ENCODE peak calls at places on chromosomes 5 and 9, in six cellular contexts. A, Z, S, V, I and B are unnamed samples.

GRCh38 chr9:123507992-123508391 is 152.0 kb downstream of the CRB2 start:
- DNase-seq in A (no peak), S (no peak), Z (peak), V (no peak), I (no peak), B (no peak)

GRCh38 chr5:121053055-121053985 is 589.2 kb downstream of the PRR16 start:
- DNase-seq in Z (no peak), I (no peak), V (no peak), A (peak), S (peak), B (no peak)

GRCh38 chr5:39464096-39464495 is 39.3 kb upstream of the DAB2 start:
- DNase-seq in A (no peak), S (no peak), V (no peak), I (no peak), Z (no peak), B (no peak)

GRCh38 chr9:91131433-91131839 is 230.3 kb downstream of the AUH start:
- DNase-seq in V (peak), Z (peak), I (no peak), A (no peak), S (no peak), B (peak)

GRCh38 chr5:151707566-151707965 is 20.9 kb upstream of the SPARC start:
- DNase-seq in I (no peak), V (no peak), Z (no peak), S (no peak), A (no peak), B (no peak)

GRCh38 chr9:92986175-92987110 is 39.1 kb downstream of the FGD3 start:
- DNase-seq in A (no peak), V (no peak), Z (peak), S (peak), I (no peak), B (no peak)

GRCh38 chr9:93673271-93673843 is 97.0 kb downstream of the PHF2 start:
- DNase-seq in I (no peak), S (peak), V (peak), Z (peak), A (peak), B (no peak)

GRCh38 chr9:128222026-128222425 is 18.8 kb downstream of the DNM1 start:
- DNase-seq in S (no peak), A (peak), I (no peak), Z (no peak), V (no peak), B (no peak)

GRCh38 chr9:127754761-127755557 is 19.9 kb upstream of the TOR2A start:
- DNase-seq in V (no peak), A (peak), I (no peak), S (peak), Z (no peak), B (no peak)

GRCh38 chr9:20683351-20684034 is 566 bp upstream of the FOCAD start:
- DNase-seq in V (peak), A (peak), I (no peak), S (peak), Z (peak), B (peak)

GRCh38 chr9:33510264-33511183 is 13.5 kb upstream of the ANKRD18B start:
- DNase-seq in A (peak), Z (peak), V (peak), S (peak), I (no peak), B (peak)

GRCh38 chr9:124840300-124840833 is 12.9 kb upstream of the WDR38 start:
- DNase-seq in I (no peak), A (peak), Z (no peak), V (no peak), S (no peak), B (no peak)

GRCh38 chr5:133685402-133686018 is 73.2 kb upstream of the FSTL4 start:
- DNase-seq in S (peak), A (peak), V (no peak), Z (no peak), I (no peak), B (no peak)

GRCh38 chr5:14236757-14237156 is 93.6 kb downstream of the TRIO start:
- DNase-seq in A (no peak), S (no peak), I (no peak), V (no peak), Z (no peak), B (no peak)

GRCh38 chr5:15406478-15406877 is 93.5 kb upstream of the FBXL7 start:
- DNase-seq in Z (no peak), V (no peak), I (no peak), S (no peak), A (no peak), B (no peak)

GRCh38 chr9:27542519-27542918 is 12.9 kb upstream of the MOB3B start:
- DNase-seq in I (no peak), A (no peak), V (no peak), S (no peak), Z (peak), B (no peak)

GRCh38 chr5:23466401-23466886 is 41.0 kb upstream of the PRDM9 start:
- DNase-seq in S (no peak), Z (peak), A (no peak), I (peak), V (no peak), B (peak)

GRCh38 chr5:160492565-160492964 is 70.9 kb downstream of the PTTG1 start:
- DNase-seq in A (no peak), V (no peak), I (no peak), Z (no peak), S (no peak), B (no peak)

GRCh38 chr9:70470050-70471015 is 55.9 kb upstream of the KLF9 start:
- DNase-seq in A (no peak), Z (peak), I (no peak), S (no peak), V (no peak), B (no peak)

GRCh38 chr9:89359636-89360315 is 41.5 kb downstream of the SECISBP2 start:
- DNase-seq in V (no peak), A (no peak), Z (no peak), S (peak), I (no peak), B (no peak)

GRCh38 chr5:150554857-150555256 is 46.9 kb downstream of the NDST1 start:
- DNase-seq in A (no peak), Z (no peak), I (no peak), S (no peak), V (no peak), B (no peak)

GRCh38 chr9:82346040-82346439 is 357.5 kb downstream of the SPATA31D1 start:
- DNase-seq in V (no peak), A (no peak), Z (no peak), I (no peak), S (no peak), B (no peak)

GRCh38 chr9:98172604-98173003 is 19.8 kb downstream of the CORO2A start:
- DNase-seq in I (no peak), V (no peak), A (no peak), Z (no peak), S (peak), B (no peak)

GRCh38 chr9:134061688-134062371 is 6.0 kb downstream of the BRD3 start:
- DNase-seq in I (no peak), S (no peak), Z (no peak), V (no peak), A (peak), B (no peak)

GRCh38 chr5:80069251-80069650 is 34.1 kb downstream of the THBS4 start:
- DNase-seq in A (no peak), V (no peak), S (no peak), Z (no peak), I (no peak), B (no peak)

GRCh38 chr5:16350816-16351215 is 114.8 kb downstream of the ZNF622 start:
- DNase-seq in A (no peak), V (no peak), I (no peak), S (no peak), Z (no peak), B (peak)

GRCh38 chr9:134678206-134678605 is 36.6 kb downstream of the COL5A1 start:
- DNase-seq in S (no peak), Z (no peak), I (no peak), A (no peak), V (no peak), B (no peak)

DNA sequence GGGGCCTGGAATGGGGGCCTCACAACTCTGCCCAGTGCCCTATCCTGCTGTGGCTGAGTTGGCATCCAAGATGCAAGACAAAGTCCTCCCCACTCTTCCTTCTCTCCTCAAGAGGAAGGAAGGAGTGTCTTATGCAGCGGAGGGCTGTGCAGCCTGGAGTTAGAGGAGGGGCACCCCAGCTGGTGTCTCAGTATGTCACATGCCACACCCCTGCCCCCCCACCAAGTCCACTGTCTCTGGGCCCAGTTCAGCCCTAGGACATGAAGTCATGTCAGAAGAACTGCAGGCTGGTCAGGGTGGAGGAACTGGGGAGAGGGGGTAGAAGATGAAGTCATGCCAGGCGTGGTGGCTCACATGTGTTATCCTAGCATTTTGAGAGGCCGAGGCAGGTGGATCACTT is 28.0 kb upstream of the SLC28A3 start:
- DNase-seq in A (no peak), Z (no peak), S (no peak), V (no peak), I (no peak), B (no peak)
- TF ChIP-seq CTCF in A (no peak), Z (no peak), S (no peak), V (no peak), I (no peak), B (no peak)

GRCh38 chr9:114387678-114388431 is at the start of gene AKNA:
- DNase-seq in S (no peak), A (no peak), V (peak), I (no peak), Z (peak), B (no peak)

GRCh38 chr9:114386886-114387677 is 700 bp downstream of the AKNA start:
- DNase-seq in I (no peak), A (no peak), V (peak), Z (peak), S (no peak), B (no peak)

GRCh38 chr9:114388764-114389375 is 1.1 kb upstream of the AKNA start:
- DNase-seq in I (no peak), V (no peak), Z (no peak), S (no peak), A (no peak), B (no peak)

GRCh38 chr9:114390952-114391351 is 3.2 kb upstream of the AKNA start:
- DNase-seq in V (no peak), S (no peak), I (no peak), A (no peak), Z (no peak), B (no peak)

GRCh38 chr9:114389612-114390368 is 2.0 kb upstream of the AKNA start:
- DNase-seq in Z (no peak), A (peak), S (no peak), I (no peak), V (no peak), B (no peak)
- H3K4me3 ChIP-seq in Z (no peak), A (no peak), S (no peak), I (no peak), V (no peak), B (no peak)

GRCh38 chr5:148585988-148586387 is 68.3 kb downstream of the HTR4 start:
- DNase-seq in A (no peak), S (no peak), V (no peak), Z (peak), I (no peak), B (no peak)
- TF ChIP-seq CTCF in A (peak), S (no peak), V (no peak), Z (no peak), I (no peak), B (peak)

GRCh38 chr5:168290902-168291280 is 554 bp upstream of the WWC1 start:
- DNase-seq in A (no peak), Z (no peak), I (no peak), S (no peak), V (no peak), B (no peak)
- H3K4me3 ChIP-seq in A (peak), Z (no peak), I (peak), S (no peak), V (no peak), B (peak)

GRCh38 chr5:33588654-33589372 is 148.0 kb downstream of the TARS1 start:
- DNase-seq in V (no peak), A (peak), S (peak), Z (peak), I (no peak), B (no peak)
- TF ChIP-seq CTCF in V (no peak), A (peak), S (peak), Z (peak), I (peak), B (peak)

GRCh38 chr9:95090871-95091573 is 226.5 kb downstream of the FANCC start:
- DNase-seq in I (no peak), A (no peak), Z (no peak), S (no peak), V (no peak), B (no peak)

GRCh38 chr9:95091574-95091970 is 225.9 kb downstream of the FANCC start:
- DNase-seq in V (no peak), I (peak), A (no peak), Z (no peak), S (no peak), B (peak)

GRCh38 chr9:95094002-95094401 is 223.5 kb downstream of the FANCC start:
- DNase-seq in A (no peak), I (no peak), V (no peak), Z (no peak), S (no peak), B (no peak)

GRCh38 chr9:95091971-95092320 is 225.6 kb downstream of the FANCC start:
- DNase-seq in A (no peak), I (no peak), V (no peak), Z (peak), S (no peak), B (peak)

GRCh38 chr9:95092321-95093072 is 225.0 kb downstream of the FANCC start:
- DNase-seq in Z (peak), A (peak), V (peak), S (peak), I (peak), B (peak)
- H3K4me3 ChIP-seq in Z (no peak), A (no peak), V (no peak), S (no peak), I (no peak), B (no peak)

DNA sequence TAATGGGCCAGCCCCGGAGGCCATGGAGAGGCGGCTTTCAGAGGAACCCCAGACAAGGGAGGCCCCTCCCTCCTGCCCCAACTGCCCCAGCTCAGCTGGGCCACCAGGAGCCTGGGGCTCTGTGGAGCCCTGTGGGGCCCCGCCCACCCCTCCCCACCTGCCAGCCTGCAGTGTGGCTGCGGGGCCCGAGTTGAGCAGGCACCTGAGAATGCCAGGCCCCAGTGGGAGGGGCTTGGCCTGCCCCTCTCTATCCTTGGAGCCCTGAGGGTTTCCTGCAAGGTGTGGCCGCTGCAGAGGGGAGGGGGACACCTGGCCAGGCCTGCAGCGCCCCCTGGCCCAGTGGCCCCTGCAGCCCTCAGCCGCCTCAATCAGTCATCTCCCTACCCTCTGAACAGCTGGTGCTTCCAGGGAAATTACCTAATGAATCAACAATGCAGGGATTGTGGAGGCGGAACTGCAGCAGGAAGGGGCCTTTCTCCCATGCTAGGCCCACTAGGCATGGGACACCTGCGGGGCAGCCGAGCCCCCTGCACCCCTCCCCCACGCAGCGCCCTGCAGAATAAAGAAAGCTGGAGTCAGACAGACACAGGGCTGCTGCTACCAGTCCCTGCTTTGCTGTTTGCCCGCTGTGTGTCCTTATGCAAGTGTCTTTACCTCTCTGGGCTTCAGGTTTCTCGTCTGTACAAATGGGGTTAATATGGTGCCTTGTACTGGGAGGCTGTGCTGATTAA is 48.0 kb downstream of the LMX1B start:
- DNase-seq in A (no peak), S (no peak), Z (no peak), V (no peak), I (peak), B (no peak)
- TF ChIP-seq CTCF in A (no peak), S (peak), Z (no peak), V (no peak), I (peak), B (no peak)

GRCh38 chr9:80892703-80893102 is 796.6 kb downstream of the TLE1 start:
- DNase-seq in V (no peak), A (no peak), S (no peak), Z (no peak), I (no peak), B (no peak)
- H3K4me3 ChIP-seq in V (no peak), A (no peak), S (no peak), Z (no peak), I (no peak), B (no peak)

DNA sequence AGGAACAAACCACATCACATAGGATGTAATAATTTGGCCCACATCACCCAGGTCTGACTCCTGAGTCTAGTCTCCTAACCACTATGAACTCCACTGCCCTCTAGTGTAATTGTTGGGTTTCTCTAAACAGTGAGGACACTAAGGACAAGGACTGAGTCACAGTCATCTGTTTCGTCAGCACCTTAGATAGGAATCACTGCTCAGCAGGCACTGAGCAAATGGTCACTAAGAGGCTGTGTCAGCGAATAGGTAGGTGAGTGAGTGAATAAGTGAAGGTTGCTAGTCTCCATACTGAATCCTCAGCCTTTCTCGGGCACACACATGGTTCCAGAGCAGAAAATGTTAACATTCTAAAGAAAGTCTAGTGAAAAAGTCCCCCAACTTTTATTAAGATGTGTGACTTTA is 278.6 kb downstream of the SPOCK1 start:
- DNase-seq in Z (peak), V (no peak), A (peak), S (peak), I (peak), B (no peak)
- TF ChIP-seq CTCF in Z (peak), V (peak), A (peak), S (peak), I (peak), B (peak)